ENCODE peak calls at places on chromosomes 7 and 10, in eight cellular contexts. W is transverse colon, S is GM12891, N is vagina, F is GM12892, J is suprapubic skin, M is GM12878, Z is H1. C is an unnamed sample.

GRCh38 chr7:105996860-105997737 is 34.0 kb downstream of the CDHR3 start:
- DNase-seq in W (no peak), S (no peak), N (no peak), F (no peak), J (no peak), M (no peak), Z (no peak), C (peak; percentile 41)

GRCh38 chr7:78489423-78489822 is 690.9 kb downstream of the PHTF2 start:
- DNase-seq in W (no peak), S (no peak), N (no peak), F (no peak), J (no peak), M (no peak), Z (no peak), C (no peak)

GRCh38 chr10:18104223-18104872 is 35.9 kb upstream of the CACNB2 start:
- DNase-seq in W (peak; percentile 56), S (no peak), N (no peak), F (no peak), J (no peak), M (no peak), Z (no peak), C (peak; percentile 43)

GRCh38 chr10:43380610-43381222 is 9.3 kb downstream of the FXYD4 start:
- DNase-seq in W (no peak), S (no peak), N (no peak), F (no peak), J (no peak), M (no peak), Z (no peak), C (no peak)

GRCh38 chr7:100570954-100571828 is 2.5 kb downstream of the SAP25 start:
- DNase-seq in W (no peak), S (no peak), N (no peak), F (no peak), J (no peak), M (no peak), Z (no peak), C (no peak)

GRCh38 chr7:32453286-32454011 is 36.7 kb downstream of the LSM5 start:
- DNase-seq in W (no peak), S (no peak), N (no peak), F (no peak), J (no peak), M (no peak), Z (no peak), C (no peak)

GRCh38 chr7:51545131-51545530 is 228.5 kb upstream of the COBL start:
- DNase-seq in W (no peak), S (no peak), N (no peak), F (no peak), J (no peak), M (no peak), Z (no peak), C (no peak)

GRCh38 chr7:81327468-81327867 is 408.6 kb upstream of the SEMA3C start:
- DNase-seq in W (no peak), S (no peak), N (no peak), F (no peak), J (no peak), M (no peak), Z (no peak), C (no peak)

GRCh38 chr10:100006241-100006886 is 3.4 kb downstream of the DNMBP start:
- DNase-seq in W (no peak), S (no peak), N (no peak), F (no peak), J (no peak), M (peak; percentile 55), Z (no peak), C (no peak)

GRCh38 chr7:132930881-132931280 is 151.0 kb downstream of the CHCHD3 start:
- DNase-seq in W (no peak), S (no peak), N (no peak), F (no peak), J (no peak), M (no peak), Z (no peak), C (no peak)

GRCh38 chr7:143417734-143418378 is 9.2 kb upstream of the EPHA1 start:
- DNase-seq in W (no peak), S (no peak), N (no peak), F (no peak), J (no peak), M (no peak), Z (no peak), C (no peak)

GRCh38 chr7:91299952-91300775 is 35.9 kb downstream of the FZD1 start:
- DNase-seq in W (no peak), S (no peak), N (no peak), F (no peak), J (no peak), M (no peak), Z (no peak), C (no peak)

GRCh38 chr10:124460144-124460543 is 1.5 kb upstream of the LHPP start:
- DNase-seq in W (no peak), S (no peak), N (no peak), F (no peak), J (no peak), M (no peak), Z (no peak), C (no peak)

GRCh38 chr7:103857435-103857834 is 132.0 kb downstream of the RELN start:
- DNase-seq in W (no peak), S (no peak), N (no peak), F (no peak), J (no peak), M (no peak), Z (peak; percentile 25), C (no peak)

GRCh38 chr10:77230194-77230593 is 407.4 kb downstream of the KCNMA1 start:
- DNase-seq in W (no peak), S (no peak), N (no peak), F (no peak), J (no peak), M (no peak), Z (no peak), C (no peak)

GRCh38 chr7:80392229-80393169 is 119.4 kb downstream of the GNAT3 start:
- DNase-seq in W (no peak), S (no peak), N (no peak), F (no peak), J (no peak), M (no peak), Z (no peak), C (no peak)

GRCh38 chr10:52229271-52229931 is 84.7 kb upstream of the DKK1 start:
- DNase-seq in W (no peak), S (no peak), N (no peak), F (no peak), J (no peak), M (no peak), Z (no peak), C (no peak)

GRCh38 chr10:127877701-127878100 is 15.0 kb downstream of the CLRN3 start:
- DNase-seq in W (no peak), S (no peak), N (no peak), F (no peak), J (no peak), M (no peak), Z (no peak), C (no peak)
- TF ChIP-seq POLR2AphosphoS5 in W (no peak), S (no peak), N (no peak), F (no peak), J (no peak), M (no peak), Z (no peak), C (no peak)

DNA sequence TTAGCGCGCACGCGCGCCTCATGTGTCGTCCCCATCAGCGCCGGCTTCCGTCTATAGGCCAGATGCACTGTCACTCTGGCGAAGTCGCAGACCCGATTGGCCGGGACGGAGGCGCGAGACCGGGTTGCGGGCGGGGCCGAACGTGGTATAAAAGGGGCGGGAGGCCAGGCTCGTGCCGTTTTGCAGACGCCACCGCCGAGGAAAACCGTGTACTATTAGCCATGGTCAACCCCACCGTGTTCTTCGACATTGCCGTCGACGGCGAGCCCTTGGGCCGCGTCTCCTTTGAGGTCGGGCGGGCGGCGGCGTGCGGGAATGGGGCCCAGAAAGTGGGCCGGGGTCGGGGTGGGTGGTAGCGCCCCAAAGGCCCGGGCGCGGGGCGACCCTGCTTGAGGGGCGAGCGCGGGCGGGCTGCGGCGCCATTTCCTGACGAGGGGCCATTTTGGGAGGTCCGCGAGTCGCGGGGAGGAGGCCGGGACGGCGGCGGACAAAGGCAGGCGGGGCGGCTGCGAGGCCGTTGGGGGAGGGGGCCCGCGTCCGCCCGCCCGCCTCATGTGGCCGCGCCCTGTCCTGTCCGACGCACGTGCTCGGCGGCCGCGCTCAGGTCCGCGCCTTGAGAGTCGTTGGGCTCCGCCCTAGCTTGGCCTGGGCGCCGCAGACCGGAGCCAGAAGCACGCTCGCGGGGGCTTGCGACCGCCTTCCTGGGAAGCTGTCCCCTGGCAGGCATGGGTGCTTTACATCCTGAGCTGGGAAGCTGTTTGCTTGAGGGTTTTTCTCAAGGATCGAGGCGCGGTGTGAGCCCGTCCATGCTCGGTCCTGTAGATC is at the start of gene PPIA:
- DNase-seq in W (peak; percentile 99), S (peak; percentile 98), N (peak; percentile 97), F (peak; percentile 98), J (peak; percentile 99), M (peak; percentile 87), Z (peak; percentile 94), C (peak; percentile 99)
- TF ChIP-seq POLR2A in W (peak; percentile 96), S (peak; percentile 96), N (peak; percentile 92), F (peak; percentile 97), J (peak; percentile 94), M (peak; percentile 98), Z (peak; percentile 97), C (no peak)

GRCh38 chr7:94351703-94352102 is 43.0 kb upstream of the COL1A2 start:
- DNase-seq in W (no peak), S (no peak), N (no peak), F (no peak), J (no peak), M (no peak), Z (no peak), C (no peak)

GRCh38 chr7:94345907-94346306 is 48.8 kb upstream of the COL1A2 start:
- DNase-seq in W (no peak), S (no peak), N (no peak), F (no peak), J (no peak), M (no peak), Z (no peak), C (no peak)

GRCh38 chr7:94344826-94345225 is 49.9 kb upstream of the COL1A2 start:
- DNase-seq in W (no peak), S (no peak), N (no peak), F (no peak), J (no peak), M (no peak), Z (no peak), C (no peak)

GRCh38 chr7:94350729-94351128 is 44.0 kb upstream of the COL1A2 start:
- DNase-seq in W (no peak), S (no peak), N (no peak), F (no peak), J (no peak), M (no peak), Z (no peak), C (no peak)

DNA sequence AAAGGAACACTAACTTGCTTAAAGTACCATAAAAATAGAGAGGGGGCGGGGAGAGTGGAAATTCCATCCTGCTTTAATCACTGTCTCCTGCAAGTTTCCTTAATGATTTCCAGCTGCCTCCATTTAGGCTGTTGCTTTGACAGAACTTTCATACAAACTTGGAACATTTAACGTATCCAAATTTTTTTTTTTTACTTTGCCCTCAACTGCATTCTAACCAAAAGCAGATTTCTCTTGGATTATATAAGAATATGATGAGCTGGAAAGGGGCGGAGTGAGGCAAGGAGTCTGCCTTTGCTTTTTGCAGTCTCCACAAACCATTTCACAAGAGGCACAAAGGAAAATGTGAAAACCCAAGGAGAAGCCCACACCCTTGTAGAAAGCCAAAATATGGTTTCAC is 46.6 kb upstream of the COL1A2 start:
- DNase-seq in W (peak; percentile 11), S (no peak), N (no peak), F (no peak), J (peak; percentile 62), M (no peak), Z (no peak), C (no peak)
- TF ChIP-seq POLR2AphosphoS5 in W (no peak), S (no peak), N (peak; percentile 62), F (no peak), J (peak; percentile 37), M (no peak), Z (no peak), C (peak; percentile 6)

GRCh38 chr7:116672596-116673503 is 854 bp downstream of the MET start:
- DNase-seq in W (peak; percentile 26), S (no peak), N (no peak), F (no peak), J (peak; percentile 62), M (no peak), Z (no peak), C (peak; percentile 34)
- TF ChIP-seq POLR2A in W (no peak), S (no peak), N (no peak), F (no peak), J (no peak), M (no peak), Z (peak; percentile 9), C (no peak)

C was measured in stomach.